ENCODE peak calls at places on chromosomes 4 and X, in six cellular contexts. R is lower lobe of right lung; O is PC-9; P is endothelial cell; I is activated CD8-positive, alpha-beta T cell treated with anti-CD3 and anti-CD28 coated beads for 36 hours; W is fibroblast of lung. H is an unnamed sample.
A peak's percentile ranks its signal among the peaks of the same experiment; 100 is the strongest.

GRCh38 chr4:113222431-113222979 is 173.1 kb downstream of the ANK2 start:
- DNase-seq in O (no peak), P (no peak), W (peak; percentile 1), I (no peak), R (no peak), H (no peak)

GRCh38 chrX:73827406-73827805 is 264.4 kb downstream of the CHIC1 start:
- DNase-seq in R (no peak), W (no peak), P (no peak), O (no peak), I (no peak), H (no peak)

GRCh38 chrX:11629593-11630211 is 36.0 kb downstream of the ARHGAP6 start:
- DNase-seq in P (no peak), W (peak; percentile 92), I (no peak), R (peak; percentile 41), O (no peak), H (peak; percentile 4)

GRCh38 chr4:79030973-79031372 is 91.7 kb upstream of the PAQR3 start:
- DNase-seq in R (no peak), O (no peak), I (no peak), P (no peak), W (no peak), H (no peak)

GRCh38 chr4:110201502-110201901 is 3.1 kb upstream of the ELOVL6 start:
- DNase-seq in P (no peak), R (no peak), W (no peak), O (no peak), I (no peak), H (no peak)

GRCh38 chr4:168864831-168865541 is 145.1 kb downstream of the CBR4 start:
- DNase-seq in I (no peak), R (no peak), W (peak; percentile 51), P (no peak), O (no peak), H (no peak)

GRCh38 chrX:38627683-38628082 is 66.3 kb downstream of the TSPAN7 start:
- DNase-seq in W (peak; percentile 2), O (no peak), R (no peak), P (peak; percentile 7), I (peak; percentile 20), H (peak; percentile 15)

GRCh38 chrX:119071381-119071780 is 1.4 kb upstream of the CT47C1 start:
- DNase-seq in W (no peak), I (no peak), P (no peak), O (no peak), R (no peak), H (peak; percentile 28)

GRCh38 chr4:153113061-153113837 is 91.0 kb upstream of the TRIM2 start:
- DNase-seq in I (peak; percentile 32), W (no peak), O (no peak), R (no peak), P (no peak), H (no peak)

GRCh38 chrX:68647156-68647957 is at the start of gene STARD8:
- DNase-seq in I (no peak), O (no peak), W (peak; percentile 40), R (peak; percentile 47), P (peak; percentile 22), H (no peak)

GRCh38 chrX:47579537-47579936 is 2.7 kb upstream of the TIMP1 start:
- DNase-seq in O (no peak), R (peak; percentile 45), P (no peak), W (peak; percentile 85), I (peak; percentile 51), H (peak; percentile 68)

GRCh38 chrX:107483976-107484726 is 34.7 kb downstream of the FRMPD3 start:
- DNase-seq in O (no peak), I (no peak), W (peak; percentile 15), R (no peak), P (no peak), H (no peak)

DNA sequence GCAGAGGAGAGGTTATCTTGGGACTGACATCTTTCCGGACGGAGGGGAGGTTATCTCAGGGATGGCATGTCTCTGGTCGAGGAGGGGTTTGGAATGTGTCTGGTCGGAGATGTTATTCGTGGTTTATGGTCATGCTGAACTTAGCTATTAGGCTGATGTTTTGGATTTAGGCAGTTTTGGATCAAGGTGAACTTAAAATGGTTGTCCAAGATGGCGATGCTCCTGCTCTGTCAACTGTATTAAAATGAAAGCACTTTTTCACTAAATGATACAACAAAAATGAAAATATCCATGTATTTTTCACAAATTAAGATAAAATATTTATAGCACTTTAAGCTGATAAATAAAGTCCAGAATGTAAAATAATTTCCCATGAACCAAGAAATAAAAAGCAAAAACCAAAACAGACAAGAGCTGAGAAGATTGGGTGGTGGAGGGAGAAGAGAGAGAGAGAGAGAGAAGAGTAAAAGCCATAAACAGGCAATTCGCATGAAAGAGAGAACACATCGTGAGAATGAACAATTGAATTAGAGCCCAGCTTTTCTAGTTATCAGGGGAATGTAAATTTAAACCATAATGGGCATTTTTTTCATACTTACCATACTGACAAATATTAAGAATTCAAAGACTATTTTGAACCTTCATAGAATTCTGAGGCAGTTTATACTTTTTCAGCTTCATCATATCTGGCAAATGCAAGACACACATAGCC is 2236.0 kb upstream of the AGA start:
- DNase-seq in R (no peak), P (no peak), I (no peak), W (peak; percentile 9), O (no peak), H (no peak)
- TF ChIP-seq CTCF in R (no peak), P (no peak), I (no peak), W (no peak), O (no peak), H (no peak)

GRCh38 chr4:184849184-184849583 is 23.4 kb upstream of the ACSL1 start:
- DNase-seq in P (no peak), O (no peak), R (no peak), I (no peak), W (no peak), H (no peak)
- TF ChIP-seq CTCF in P (no peak), O (no peak), R (no peak), I (no peak), W (no peak), H (no peak)

GRCh38 chr4:180028682-180029081 is 2214.5 kb upstream of the TENM3 start:
- DNase-seq in P (peak; percentile 58), O (no peak), I (peak; percentile 33), R (peak; percentile 44), W (peak; percentile 61), H (no peak)
- TF ChIP-seq CTCF in P (peak; percentile 39), O (peak; percentile 27), I (no peak), R (no peak), W (peak; percentile 51), H (peak; percentile 39)

DNA sequence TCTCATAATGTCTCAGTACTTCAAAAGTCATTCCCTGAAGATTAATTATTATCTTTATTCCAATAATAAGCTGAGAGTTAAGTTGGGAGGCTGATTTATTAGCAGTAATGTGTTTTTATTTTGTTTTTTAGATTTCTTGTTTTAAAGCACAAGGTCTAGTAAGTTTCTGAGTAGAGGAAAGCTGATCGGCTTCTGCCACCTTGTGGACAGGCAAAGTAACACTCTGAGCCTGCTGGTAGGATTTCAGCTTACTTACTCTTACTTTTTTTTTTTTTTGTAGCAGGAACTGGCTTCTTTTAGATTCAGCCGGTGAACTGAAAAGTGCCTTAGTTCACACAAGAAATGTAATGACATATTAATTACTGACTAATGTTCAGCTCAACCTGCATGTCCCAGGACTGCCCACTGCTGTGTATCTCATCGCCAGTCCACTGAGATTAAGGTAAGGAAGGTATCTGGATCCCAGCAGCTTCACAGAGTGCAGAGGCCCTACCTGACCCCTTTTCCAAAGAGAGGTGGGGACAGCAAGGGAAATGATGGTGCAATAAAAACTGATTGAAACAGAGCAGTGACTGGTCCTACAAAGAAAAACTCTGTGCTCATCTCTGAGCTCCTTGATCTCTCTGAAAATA is 126.5 kb downstream of the ADGRA3 start:
- DNase-seq in O (peak; percentile 47), I (peak; percentile 59), P (peak; percentile 66), R (no peak), W (peak; percentile 88), H (peak; percentile 11)
- TF ChIP-seq CTCF in O (peak; percentile 82), I (peak; percentile 67), P (peak; percentile 73), R (peak; percentile 62), W (peak; percentile 88), H (peak; percentile 50)

DNA sequence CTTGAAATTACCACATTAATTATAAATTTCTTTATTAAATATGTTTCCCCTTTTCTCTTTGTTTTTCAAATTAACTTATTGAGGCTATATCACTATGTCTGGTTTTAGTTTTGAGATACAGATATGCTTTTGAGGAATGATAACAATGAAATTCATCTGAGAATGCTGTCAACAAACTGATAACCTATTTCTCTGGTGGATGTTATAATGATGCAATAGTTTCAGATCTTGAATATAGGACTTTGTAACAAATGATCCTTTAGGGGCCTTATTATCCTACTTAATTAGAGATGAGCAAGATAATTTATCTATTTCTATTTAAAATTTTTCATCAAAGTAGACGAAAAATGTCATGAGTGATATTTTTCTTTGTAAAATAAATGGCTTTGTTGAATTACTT is 123.7 kb downstream of the MAGEB17 start:
- DNase-seq in R (no peak), O (no peak), P (no peak), W (no peak), I (no peak), H (no peak)
- TF ChIP-seq CTCF in R (no peak), O (no peak), P (no peak), W (no peak), I (no peak), H (no peak)

GRCh38 chr4:55158957-55159356 is 33.6 kb upstream of the KDR start:
- DNase-seq in O (no peak), I (no peak), R (no peak), P (no peak), W (no peak), H (no peak)
- TF ChIP-seq CTCF in O (no peak), I (no peak), R (no peak), P (no peak), W (peak; percentile 7), H (no peak)

DNA sequence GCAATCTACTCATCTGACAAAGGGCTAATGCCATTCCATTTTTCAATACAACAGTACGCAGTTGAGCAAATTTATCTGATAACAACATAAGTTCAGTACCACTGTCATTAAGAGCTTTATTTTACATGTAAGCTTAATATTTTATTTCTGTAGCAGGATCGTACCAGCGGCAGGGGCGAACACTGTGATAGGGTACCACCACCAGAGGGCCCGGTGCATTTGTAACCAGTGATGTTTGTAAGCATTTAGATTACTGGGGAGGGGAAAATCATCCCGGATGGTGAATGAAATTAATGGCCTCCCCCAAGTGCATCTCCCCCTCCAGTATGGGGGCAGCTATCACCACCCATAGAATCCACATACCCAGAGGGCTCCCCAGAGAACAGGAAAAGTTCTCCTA is 179.0 kb downstream of the ADGRA3 start:
- DNase-seq in R (no peak), I (no peak), W (no peak), P (no peak), O (no peak), H (no peak)
- TF ChIP-seq CTCF in R (no peak), I (no peak), W (no peak), P (no peak), O (no peak), H (no peak)

GRCh38 chr4:86223472-86223871 is 136.4 kb downstream of the MAPK10 start:
- DNase-seq in I (no peak), O (no peak), W (peak; percentile 53), R (no peak), P (peak; percentile 41), H (no peak)
- TF ChIP-seq CTCF in I (no peak), O (peak; percentile 63), W (peak; percentile 62), R (peak; percentile 24), P (peak; percentile 78), H (no peak)

DNA sequence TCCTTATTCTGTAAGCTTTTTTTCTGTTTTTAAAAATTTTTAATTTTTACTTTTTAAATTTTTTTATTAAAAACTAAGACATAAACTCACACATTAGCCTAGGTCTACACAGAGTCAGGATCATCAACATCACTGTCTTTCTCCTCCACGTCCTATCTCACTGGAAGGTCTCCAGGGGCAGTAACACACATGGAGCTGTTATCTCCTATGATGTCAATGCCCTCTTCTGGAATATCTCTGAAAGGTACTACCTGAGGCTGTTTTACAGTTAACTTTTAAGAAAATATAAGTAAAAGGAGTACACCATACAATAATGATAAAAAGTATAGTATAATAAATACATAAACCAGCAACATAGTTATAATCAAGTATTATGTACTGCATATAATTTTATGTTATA is 21.2 kb downstream of the IL15 start:
- DNase-seq in R (no peak), I (no peak), O (no peak), W (no peak), P (no peak), H (no peak)
- TF ChIP-seq CTCF in R (no peak), I (no peak), O (no peak), W (no peak), P (no peak), H (no peak)